ENCODE peak calls at places on chromosomes 11 and 22, in four cellular contexts. W is left ventricle myocardium inferior; U is ovary; L is CD8-positive, alpha-beta T cell. J is an unnamed sample. For H3K4me1, the result is how much of the 10 kb centered on the place peaks cover.

GRCh38 chr11:102564110-102564509 is 33.6 kb upstream of the MMP7 start:
- DNase-seq in W (no peak), U (no peak), L (no peak), J (no peak)

GRCh38 chr11:35632301-35632700 is 14.0 kb downstream of the FJX1 start:
- DNase-seq in W (no peak), U (no peak), L (no peak), J (no peak)

GRCh38 chr11:120208777-120209176 is 2.1 kb upstream of the OAF start:
- DNase-seq in W (no peak), U (peak), L (no peak), J (no peak)

GRCh38 chr11:121649798-121650197 is 197.0 kb upstream of the SORL1-AS1 start:
- DNase-seq in W (no peak), U (no peak), L (no peak), J (no peak)

GRCh38 chr11:114358711-114359110 is 41.6 kb downstream of the C11orf71 start:
- DNase-seq in W (no peak), U (no peak), L (no peak), J (no peak)

GRCh38 chr11:15929371-15929801 is 427.0 kb downstream of the SOX6 start:
- DNase-seq in W (no peak), U (no peak), L (no peak), J (no peak)

GRCh38 chr22:25388866-25389540 is 169.6 kb downstream of the CRYBB2 start:
- DNase-seq in W (no peak), U (no peak), L (no peak), J (no peak)

GRCh38 chr11:2378527-2379210 is 1.6 kb downstream of the CD81 start:
- DNase-seq in W (peak), U (peak), L (no peak), J (no peak)

GRCh38 chr22:36411589-36412258 is 24.0 kb upstream of the MYH9 start:
- DNase-seq in W (no peak), U (no peak), L (no peak), J (no peak)

GRCh38 chr11:30387891-30388861 is 65.3 kb downstream of the ARL14EP start:
- DNase-seq in W (no peak), U (no peak), L (no peak), J (no peak)

GRCh38 chr11:7575841-7576451 is 62.1 kb downstream of the PPFIBP2 start:
- DNase-seq in W (no peak), U (peak), L (no peak), J (peak)

GRCh38 chr22:46655861-46656608 is 35.8 kb downstream of the GRAMD4 start:
- DNase-seq in W (no peak), U (no peak), L (no peak), J (no peak)

GRCh38 chr11:100557830-100558611 is 129.1 kb upstream of the ARHGAP42 start:
- DNase-seq in W (no peak), U (no peak), L (no peak), J (no peak)

GRCh38 chr22:30224161-30224857 is 22.2 kb downstream of the LIF start:
- DNase-seq in W (no peak), U (no peak), L (no peak), J (no peak)

GRCh38 chr11:32891657-32892354 is 805 bp upstream of the QSER1 start:
- DNase-seq in W (no peak), U (no peak), L (no peak), J (no peak)

GRCh38 chr22:36144886-36145541 is 15.5 kb downstream of the APOL3 start:
- DNase-seq in W (peak), U (peak), L (no peak), J (peak)

GRCh38 chr11:121553367-121553766 is 100.6 kb upstream of the SORL1-AS1 start:
- DNase-seq in W (no peak), U (no peak), L (no peak), J (no peak)

GRCh38 chr11:109508185-109508584 is 86.2 kb downstream of the C11orf87 start:
- DNase-seq in W (no peak), U (no peak), L (no peak), J (no peak)

GRCh38 chr11:118304227-118304808 is at the start of gene CD3E:
- DNase-seq in W (no peak), U (no peak), L (peak), J (peak)

GRCh38 chr11:58863697-58864096 is 19.2 kb upstream of the GLYATL2 start:
- DNase-seq in W (no peak), U (no peak), L (no peak), J (no peak)

GRCh38 chr11:20762112-20762511 is 92.7 kb downstream of the NELL1 start:
- DNase-seq in W (no peak), U (no peak), L (no peak), J (no peak)

GRCh38 chr22:19876941-19877625 is 22.4 kb upstream of the GNB1L start:
- DNase-seq in W (no peak), U (peak), L (no peak), J (no peak)

GRCh38 chr22:20242393-20243175 is 25.5 kb downstream of the RTN4R start:
- DNase-seq in W (no peak), U (no peak), L (peak), J (peak)

GRCh38 chr22:49944399-49944891 is 16.1 kb upstream of the PIM3 start:
- DNase-seq in W (no peak), U (no peak), L (no peak), J (no peak)

GRCh38 chr22:27810566-27810965 is 9.0 kb upstream of the MN1 start:
- DNase-seq in W (peak), U (peak), L (no peak), J (no peak)

GRCh38 chr11:35412285-35412684 is 7.1 kb downstream of the SLC1A2 start:
- DNase-seq in W (no peak), U (no peak), L (no peak), J (no peak)

GRCh38 chr11:69634590-69634989 is 6.4 kb upstream of the CCND1 start:
- DNase-seq in W (peak), U (no peak), L (no peak), J (no peak)
- H3K27ac ChIP-seq in W (peak), U (no peak), L (no peak), J (no peak)

GRCh38 chr22:40595497-40596234 is 40.9 kb downstream of the MRTFA start:
- DNase-seq in W (no peak), U (no peak), L (no peak), J (no peak)
- H3K4me1 ChIP-seq in W (half or more), U (under half), L (under half), J (under half)

GRCh38 chr22:38218661-38219331 is 17.0 kb downstream of the MAFF start:
- DNase-seq in W (peak), U (peak), L (no peak), J (no peak)
- H3K4me3 ChIP-seq in W (no peak), U (no peak), L (no peak), J (no peak)

DNA sequence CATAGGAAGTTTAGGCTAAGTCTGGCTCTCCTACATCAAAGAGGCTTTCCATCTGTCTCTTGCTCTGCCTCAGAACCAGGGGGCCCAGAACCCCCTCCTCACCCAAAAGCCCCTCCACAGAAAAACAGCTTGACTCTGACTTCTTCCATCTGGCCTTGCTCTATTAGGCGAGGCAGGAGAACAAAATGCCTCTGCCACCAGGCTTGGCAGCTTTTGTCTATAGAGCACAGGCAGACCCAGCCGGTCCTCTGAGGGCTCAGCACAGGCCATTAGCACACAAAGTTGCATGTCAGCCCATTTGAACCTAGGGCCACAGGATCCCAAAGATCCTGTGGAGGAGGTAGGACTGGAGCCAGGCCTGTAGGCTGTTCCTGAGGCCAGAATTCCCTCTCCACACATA is 75.6 kb upstream of the SUSD2 start:
- DNase-seq in W (no peak), U (no peak), L (no peak), J (no peak)
- H3K27ac ChIP-seq in W (peak), U (no peak), L (no peak), J (no peak)

J was measured in CD4-positive, CD25-positive, alpha-beta regulatory T cell.